ENCODE peak calls at places on chromosomes 3 and 15, in nine cellular contexts. E is Right ventricle myocardium superior; H is posterior cingulate gyrus; T is NCI-H226; V is HCEC 1CT; Q is stimulated activated CD4-positive, alpha-beta T cell treated with anti-CD3 and anti-CD28 coated beads, Interleukin-2, amount 100 ng/mL, for 48 hours; O is tibial nerve; P is NCI-H1105; L is neuronal stem cell. K is an unnamed sample.
A peak's percentile ranks its signal among the peaks of the same experiment; 100 is the strongest.

GRCh38 chr3:47512416-47513124 is 942 bp downstream of the ELP6 start:
- DNase-seq in E (peak; percentile 42), H (peak; percentile 71), T (no peak), V (no peak), Q (peak; percentile 6), O (no peak), P (no peak), L (no peak), K (no peak)

GRCh38 chr3:25573386-25574171 is 91.1 kb downstream of the TOP2B start:
- DNase-seq in E (no peak), H (no peak), T (peak; percentile 20), V (peak; percentile 58), Q (no peak), O (no peak), P (no peak), L (no peak), K (no peak)

GRCh38 chr15:65292938-65293518 is 2.8 kb upstream of the RNU5A-1 start:
- DNase-seq in E (no peak), H (no peak), T (no peak), V (no peak), Q (no peak), O (no peak), P (no peak), L (no peak), K (no peak)

GRCh38 chr15:33200444-33200843 is 5.9 kb upstream of the FMN1 start:
- DNase-seq in E (no peak), H (no peak), T (peak; percentile 1), V (no peak), Q (no peak), O (no peak), P (no peak), L (no peak), K (no peak)

GRCh38 chr3:49535971-49536874 is 18.1 kb upstream of the BSN start:
- DNase-seq in E (no peak), H (peak; percentile 58), T (no peak), V (peak; percentile 15), Q (no peak), O (no peak), P (no peak), L (no peak), K (no peak)

GRCh38 chr3:152910211-152910610 is 75.3 kb downstream of the P2RY1 start:
- DNase-seq in E (no peak), H (no peak), T (no peak), V (no peak), Q (no peak), O (no peak), P (no peak), L (no peak), K (no peak)

GRCh38 chr3:55658297-55659022 is 171.4 kb upstream of the WNT5A start:
- DNase-seq in E (no peak), H (no peak), T (no peak), V (no peak), Q (no peak), O (no peak), P (peak; percentile 1), L (no peak), K (no peak)

GRCh38 chr3:120795017-120795648 is 52.6 kb downstream of the GTF2E1 start:
- DNase-seq in E (peak; percentile 88), H (peak; percentile 85), T (peak; percentile 22), V (peak; percentile 75), Q (peak; percentile 85), O (peak; percentile 65), P (peak; percentile 83), L (peak; percentile 72), K (peak; percentile 71)

GRCh38 chr15:90761629-90762028 is 44.5 kb downstream of the BLM start:
- DNase-seq in E (no peak), H (no peak), T (no peak), V (no peak), Q (no peak), O (no peak), P (no peak), L (no peak), K (no peak)

GRCh38 chr3:31170932-31171670 is 276.6 kb upstream of the GADL1 start:
- DNase-seq in E (no peak), H (no peak), T (peak; percentile 59), V (peak; percentile 51), Q (no peak), O (no peak), P (no peak), L (no peak), K (no peak)

K was measured in C1 segment of cervical spinal cord.